ENCODE peak calls at places on chromosomes 5 and 9, in ten cellular contexts. Y is tibial nerve, X is cardiac fibroblast, T is hepatocyte, V is sigmoid colon, K is PC-3, P is heart right ventricle, H is AG09309, C is coronary artery, D is GM23338. S is an unnamed sample.

GRCh38 chr9:138083873-138084272 is 206.3 kb downstream of the CACNA1B start:
- DNase-seq in Y (no peak), X (no peak), T (no peak), V (no peak), K (no peak), P (no peak), H (no peak), C (no peak), D (no peak), S (no peak)

GRCh38 chr9:126057869-126058467 is 268.7 kb upstream of the MVB12B start:
- DNase-seq in Y (no peak), X (no peak), T (no peak), V (peak; percentile 33), K (no peak), P (no peak), H (no peak), C (no peak), D (no peak), S (no peak)

GRCh38 chr5:124395287-124395686 is 351.2 kb downstream of the ZNF608 start:
- DNase-seq in Y (no peak), X (no peak), T (no peak), V (no peak), K (no peak), P (no peak), H (no peak), C (no peak), D (peak; percentile 4), S (no peak)

GRCh38 chr5:138975098-138975847 is 100.1 kb upstream of the LRRTM2 start:
- DNase-seq in Y (no peak), X (peak; percentile 92), T (peak; percentile 60), V (peak; percentile 79), K (no peak), P (peak; percentile 26), H (peak; percentile 34), C (no peak), D (no peak), S (no peak)

GRCh38 chr5:61461412-61461811 is 129.4 kb downstream of the ZSWIM6 start:
- DNase-seq in Y (no peak), X (no peak), T (peak; percentile 35), V (no peak), K (no peak), P (no peak), H (no peak), C (no peak), D (no peak), S (no peak)

GRCh38 chr5:147887026-147887627 is 8.6 kb downstream of the SCGB3A2 start:
- DNase-seq in Y (no peak), X (peak; percentile 46), T (peak; percentile 55), V (no peak), K (peak; percentile 80), P (no peak), H (no peak), C (no peak), D (peak; percentile 63), S (peak; percentile 3)

GRCh38 chr5:158264264-158264663 is 405.3 kb upstream of the CLINT1 start:
- DNase-seq in Y (no peak), X (no peak), T (no peak), V (no peak), K (no peak), P (no peak), H (no peak), C (no peak), D (no peak), S (no peak)

GRCh38 chr5:104179057-104179456 is 616.5 kb upstream of the NUDT12 start:
- DNase-seq in Y (no peak), X (peak; percentile 56), T (peak; percentile 16), V (no peak), K (peak; percentile 91), P (no peak), H (peak; percentile 14), C (no peak), D (peak; percentile 82), S (peak; percentile 37)

GRCh38 chr9:121765021-121765950 is 113.9 kb downstream of the DAB2IP start:
- DNase-seq in Y (no peak), X (peak; percentile 57), T (peak; percentile 50), V (peak; percentile 81), K (peak; percentile 63), P (peak; percentile 65), H (no peak), C (no peak), D (no peak), S (no peak)

GRCh38 chr5:54090495-54091084 is 219.8 kb downstream of the ARL15 start:
- DNase-seq in Y (no peak), X (peak; percentile 87), T (no peak), V (no peak), K (peak; percentile 23), P (no peak), H (peak; percentile 89), C (no peak), D (peak; percentile 27), S (no peak)

GRCh38 chr5:171272996-171273970 is 35.8 kb upstream of the TLX3 start:
- DNase-seq in Y (no peak), X (peak; percentile 45), T (peak; percentile 23), V (no peak), K (peak; percentile 60), P (no peak), H (no peak), C (no peak), D (peak; percentile 82), S (peak; percentile 38)
- TF ChIP-seq CTCF in Y (no peak), X (peak; percentile 46), T (peak; percentile 33), V (no peak), K (peak; percentile 77), P (no peak), H (peak; percentile 57), C (no peak), D (peak; percentile 75), S (no peak)

GRCh38 chr9:129720181-129720864 is 32.5 kb downstream of the PTGES start:
- DNase-seq in Y (no peak), X (no peak), T (no peak), V (no peak), K (peak; percentile 12), P (no peak), H (no peak), C (no peak), D (peak; percentile 91), S (no peak)

GRCh38 chr9:129718647-129719046 is 34.2 kb downstream of the PTGES start:
- DNase-seq in Y (no peak), X (no peak), T (no peak), V (no peak), K (no peak), P (no peak), H (no peak), C (no peak), D (no peak), S (no peak)

GRCh38 chr9:129719135-129719534 is 33.7 kb downstream of the PTGES start:
- DNase-seq in Y (no peak), X (no peak), T (no peak), V (no peak), K (no peak), P (no peak), H (no peak), C (no peak), D (peak; percentile 81), S (no peak)

GRCh38 chr9:129722913-129723312 is 29.9 kb downstream of the PTGES start:
- DNase-seq in Y (no peak), X (no peak), T (no peak), V (no peak), K (no peak), P (no peak), H (no peak), C (no peak), D (no peak), S (no peak)

DNA sequence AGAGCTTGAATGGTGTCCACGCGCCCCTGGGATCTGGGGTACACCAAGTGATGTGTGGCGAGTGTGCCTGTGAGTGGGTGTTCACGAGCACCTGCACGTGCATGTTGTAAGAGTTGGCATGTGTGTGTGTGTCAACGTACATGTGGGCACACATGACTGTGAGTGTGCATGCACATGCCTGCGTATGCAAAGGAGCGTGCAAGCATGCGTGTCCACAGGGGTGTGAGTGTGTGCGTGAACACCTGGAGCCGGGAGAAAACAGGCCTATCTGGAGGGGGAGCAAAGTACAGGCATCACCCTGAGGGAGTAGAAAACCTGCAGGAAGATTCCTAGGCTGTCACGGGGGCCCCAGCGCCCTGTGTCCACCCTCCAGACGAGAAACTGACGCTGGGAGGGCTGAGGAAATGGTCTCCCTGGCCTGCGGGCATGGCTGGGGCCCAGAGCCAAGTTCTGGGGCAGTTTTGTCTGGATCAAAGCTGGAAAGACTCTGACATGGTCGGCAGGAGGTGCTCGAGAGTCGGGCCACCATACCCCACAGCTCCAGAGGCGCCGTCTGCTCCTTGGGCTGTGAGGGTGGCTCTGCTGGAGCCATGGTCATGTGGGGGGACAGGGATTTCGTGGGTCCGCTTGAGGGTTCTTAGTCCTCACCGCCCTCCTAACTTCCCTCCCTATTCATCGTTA is 31.8 kb downstream of the PTGES start:
- DNase-seq in Y (no peak), X (no peak), T (no peak), V (no peak), K (peak; percentile 29), P (no peak), H (no peak), C (no peak), D (peak; percentile 34), S (no peak)
- TF ChIP-seq CTCF in Y (no peak), X (no peak), T (no peak), V (no peak), K (peak; percentile 38), P (no peak), H (peak; percentile 14), C (no peak), D (no peak), S (peak; percentile 12)

GRCh38 chr5:140869555-140869886 is 764 bp downstream of the PCDHA11 start:
- DNase-seq in Y (no peak), X (no peak), T (no peak), V (no peak), K (no peak), P (no peak), H (no peak), C (no peak), D (no peak), S (no peak)
- TF ChIP-seq CTCF in Y (no peak), X (no peak), T (peak; percentile 5), V (no peak), K (no peak), P (no peak), H (peak; percentile 35), C (no peak), D (peak; percentile 74), S (no peak)

GRCh38 chr5:163504091-163504931 is 1.1 kb upstream of the MAT2B start:
- DNase-seq in Y (peak; percentile 19), X (peak; percentile 70), T (peak; percentile 65), V (peak; percentile 76), K (peak; percentile 56), P (peak; percentile 16), H (no peak), C (no peak), D (peak; percentile 51), S (peak; percentile 61)

GRCh38 chr5:163506726-163507125 is 1.3 kb downstream of the MAT2B start:
- DNase-seq in Y (no peak), X (peak; percentile 31), T (peak; percentile 30), V (no peak), K (peak; percentile 39), P (no peak), H (no peak), C (no peak), D (no peak), S (peak; percentile 36)

GRCh38 chr5:163505475-163506457 is at the start of gene MAT2B:
- DNase-seq in Y (peak; percentile 93), X (peak; percentile 95), T (peak; percentile 98), V (peak; percentile 97), K (peak; percentile 95), P (peak; percentile 97), H (no peak), C (peak; percentile 95), D (peak; percentile 98), S (peak; percentile 96)

GRCh38 chr5:163505049-163505474 is 357 bp upstream of the MAT2B start:
- DNase-seq in Y (no peak), X (no peak), T (no peak), V (no peak), K (no peak), P (no peak), H (no peak), C (no peak), D (no peak), S (no peak)

GRCh38 chr5:163503106-163504090 is 2.0 kb upstream of the MAT2B start:
- DNase-seq in Y (no peak), X (peak; percentile 90), T (peak; percentile 81), V (peak; percentile 82), K (peak; percentile 68), P (peak; percentile 50), H (no peak), C (no peak), D (peak; percentile 95), S (peak; percentile 65)
- TF ChIP-seq CTCF in Y (no peak), X (peak; percentile 37), T (peak; percentile 48), V (no peak), K (peak; percentile 57), P (peak; percentile 47), H (peak; percentile 50), C (no peak), D (peak; percentile 12), S (peak; percentile 10)

S was measured in activated CD8-positive, alpha-beta T cell treated with anti-CD3 and anti-CD28 coated beads for 36 hours.